ENCODE peak calls at places on chromosomes 2 and 18, in seven cellular contexts. L, M, W, Q, A, F and I are unnamed samples. For H3K36me3, the result is how much of the 10 kb centered on the place peaks cover.

GRCh38 chr2:45265336-45265735 is 256.1 kb upstream of the SIX2 start:
- DNase-seq in L (no peak), M (no peak), W (no peak), Q (no peak), A (no peak), F (no peak), I (no peak)

GRCh38 chr2:163641986-163642385 is 93.8 kb downstream of the FIGN start:
- DNase-seq in L (no peak), M (peak), W (no peak), Q (no peak), A (no peak), F (no peak), I (peak)

GRCh38 chr2:188378551-188378950 is 86.9 kb downstream of the GULP1 start:
- DNase-seq in L (no peak), M (no peak), W (no peak), Q (no peak), A (no peak), F (no peak), I (no peak)

GRCh38 chr18:66534110-66534509 is 69.8 kb downstream of the CDH19 start:
- DNase-seq in L (no peak), M (no peak), W (no peak), Q (no peak), A (no peak), F (no peak), I (no peak)

GRCh38 chr2:174929786-174930185 is 75.4 kb downstream of the CHN1 start:
- DNase-seq in L (no peak), M (no peak), W (no peak), Q (no peak), A (no peak), F (no peak), I (no peak)

GRCh38 chr2:212970132-212970531 is 181.3 kb downstream of the IKZF2 start:
- DNase-seq in L (no peak), M (peak), W (no peak), Q (no peak), A (no peak), F (no peak), I (no peak)

GRCh38 chr2:44942304-44943030 is 965 bp downstream of the SIX3 start:
- DNase-seq in L (no peak), M (no peak), W (peak), Q (peak), A (no peak), F (no peak), I (no peak)

GRCh38 chr2:22842209-22842608 is 542.8 kb upstream of the KLHL29 start:
- DNase-seq in L (no peak), M (no peak), W (no peak), Q (no peak), A (no peak), F (no peak), I (no peak)

GRCh38 chr2:70121627-70122372 is 34.5 kb downstream of the PCBP1 start:
- DNase-seq in L (no peak), M (no peak), W (no peak), Q (no peak), A (no peak), F (peak), I (no peak)

GRCh38 chr2:240912878-240913809 is 7.0 kb downstream of the CROCC2 start:
- DNase-seq in L (no peak), M (peak), W (peak), Q (no peak), A (no peak), F (no peak), I (no peak)

GRCh38 chr18:5451871-5452270 is 91.9 kb downstream of the EPB41L3 start:
- DNase-seq in L (no peak), M (no peak), W (no peak), Q (no peak), A (no peak), F (no peak), I (no peak)

GRCh38 chr2:47598476-47598875 is 184.5 kb upstream of the MSH6 start:
- DNase-seq in L (no peak), M (no peak), W (no peak), Q (no peak), A (no peak), F (no peak), I (no peak)

GRCh38 chr2:83933743-83934142 is 525.3 kb downstream of the SUCLG1 start:
- DNase-seq in L (no peak), M (no peak), W (no peak), Q (no peak), A (no peak), F (no peak), I (no peak)

GRCh38 chr18:24991661-24992060 is 360.3 kb downstream of the ZNF521 start:
- DNase-seq in L (no peak), M (no peak), W (no peak), Q (no peak), A (no peak), F (no peak), I (no peak)

GRCh38 chr2:25349397-25349796 is 7.7 kb upstream of the DNMT3A start:
- DNase-seq in L (peak), M (peak), W (no peak), Q (no peak), A (no peak), F (no peak), I (peak)

GRCh38 chr2:216043949-216044348 is 30.6 kb upstream of the MREG start:
- DNase-seq in L (no peak), M (no peak), W (no peak), Q (no peak), A (no peak), F (no peak), I (no peak)

GRCh38 chr2:225270861-225271260 is 128.6 kb upstream of the NYAP2 start:
- DNase-seq in L (no peak), M (peak), W (no peak), Q (no peak), A (no peak), F (no peak), I (peak)

GRCh38 chr18:8424917-8425725 is 184.1 kb upstream of the RAB12 start:
- DNase-seq in L (no peak), M (peak), W (no peak), Q (no peak), A (no peak), F (peak), I (peak)

GRCh38 chr2:121960251-121960650 is 204.8 kb downstream of the TSN start:
- DNase-seq in L (no peak), M (no peak), W (no peak), Q (no peak), A (no peak), F (no peak), I (no peak)

GRCh38 chr2:55954306-55955035 is 30.9 kb upstream of the EFEMP1 start:
- DNase-seq in L (no peak), M (peak), W (peak), Q (no peak), A (no peak), F (no peak), I (no peak)

GRCh38 chr2:111972955-111973565 is 74.7 kb downstream of the MERTK start:
- DNase-seq in L (no peak), M (no peak), W (no peak), Q (no peak), A (no peak), F (no peak), I (no peak)

GRCh38 chr18:23565916-23566547 is 20.3 kb downstream of the NPC1 start:
- DNase-seq in L (no peak), M (no peak), W (no peak), Q (no peak), A (no peak), F (no peak), I (no peak)

GRCh38 chr18:24875761-24876160 is 415.3 kb downstream of the HRH4 start:
- DNase-seq in L (no peak), M (no peak), W (no peak), Q (no peak), A (no peak), F (no peak), I (no peak)

GRCh38 chr2:183665976-183666375 is 541.7 kb downstream of the NUP35 start:
- DNase-seq in L (no peak), M (peak), W (no peak), Q (no peak), A (no peak), F (no peak), I (no peak)

GRCh38 chr2:101474752-101475384 is at the start of gene RFX8:
- DNase-seq in L (no peak), M (peak), W (no peak), Q (no peak), A (no peak), F (peak), I (peak)

GRCh38 chr2:118911936-118912335 is 30.1 kb upstream of the MARCO start:
- DNase-seq in L (no peak), M (no peak), W (no peak), Q (no peak), A (no peak), F (no peak), I (no peak)

GRCh38 chr2:9212661-9213411 is 6.2 kb downstream of the ASAP2 start:
- DNase-seq in L (no peak), M (no peak), W (peak), Q (peak), A (no peak), F (no peak), I (no peak)

GRCh38 chr2:62396880-62397279 is 109.1 kb downstream of the TMEM17 start:
- DNase-seq in L (no peak), M (no peak), W (no peak), Q (no peak), A (no peak), F (no peak), I (no peak)

GRCh38 chr2:54584598-54584997 is 128.5 kb downstream of the SPTBN1 start:
- DNase-seq in L (no peak), M (no peak), W (no peak), Q (no peak), A (no peak), F (no peak), I (no peak)

GRCh38 chr2:174788291-174788929 is 24.1 kb upstream of the CHRNA1 start:
- DNase-seq in L (no peak), M (peak), W (no peak), Q (no peak), A (no peak), F (no peak), I (no peak)

GRCh38 chr2:106085441-106085911 is 108.6 kb downstream of the UXS1 start:
- DNase-seq in L (no peak), M (no peak), W (peak), Q (no peak), A (no peak), F (peak), I (peak)

GRCh38 chr2:221649045-221649444 is 76.9 kb upstream of the EPHA4 start:
- DNase-seq in L (no peak), M (peak), W (peak), Q (no peak), A (no peak), F (no peak), I (peak)

GRCh38 chr2:53994735-53995538 is 24.1 kb upstream of the PSME4 start:
- DNase-seq in L (no peak), M (no peak), W (no peak), Q (no peak), A (no peak), F (no peak), I (no peak)

GRCh38 chr18:46324556-46324955 is 220.4 kb downstream of the HAUS1 start:
- DNase-seq in L (no peak), M (peak), W (no peak), Q (no peak), A (no peak), F (no peak), I (peak)

GRCh38 chr2:5227062-5227699 is 465.0 kb upstream of the SOX11 start:
- DNase-seq in L (no peak), M (peak), W (no peak), Q (no peak), A (no peak), F (no peak), I (peak)

GRCh38 chr2:15806801-15807417 is 133.4 kb upstream of the MYCN start:
- DNase-seq in L (no peak), M (no peak), W (no peak), Q (no peak), A (no peak), F (no peak), I (no peak)

GRCh38 chr18:79596451-79597175 is 83.0 kb upstream of the CTDP1 start:
- DNase-seq in L (peak), M (no peak), W (no peak), Q (no peak), A (no peak), F (no peak), I (no peak)

GRCh38 chr2:150485114-150485870 is 2.2 kb downstream of the RND3 start:
- DNase-seq in L (peak), M (peak), W (peak), Q (peak), A (peak), F (peak), I (no peak)
- H3K27ac ChIP-seq in L (peak), M (peak), W (peak), Q (peak), A (peak), F (no peak), I (peak)

DNA sequence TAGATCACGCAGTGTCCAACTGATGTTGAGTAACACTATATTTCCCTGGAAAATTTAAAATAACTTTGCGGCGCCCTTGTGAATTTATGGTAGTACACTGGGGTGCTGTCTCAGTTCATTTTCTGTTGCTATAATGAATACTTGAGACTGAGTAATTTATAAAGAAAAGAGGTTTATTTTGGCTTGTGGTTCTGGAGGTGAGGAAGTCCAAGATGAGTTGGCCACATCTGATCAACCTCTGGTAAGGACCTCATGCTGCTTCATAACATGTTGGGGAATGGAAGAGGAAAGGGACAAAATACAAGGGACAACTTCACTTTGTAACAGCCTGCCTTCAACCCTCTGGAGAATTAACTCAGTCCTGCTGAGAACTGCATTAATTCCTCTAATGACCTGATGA is 36.4 kb downstream of the ACTR3 start:
- DNase-seq in L (no peak), M (no peak), W (no peak), Q (no peak), A (no peak), F (no peak), I (no peak)
- H3K36me3 ChIP-seq in L (half or more), M (under half), W (under half), Q (half or more), A (under half), F (half or more), I (under half)

GRCh38 chr2:136130511-136130910 is 12.6 kb upstream of the CXCR4 start:
- DNase-seq in L (no peak), M (no peak), W (no peak), Q (no peak), A (no peak), F (no peak), I (no peak)

GRCh38 chr2:136128905-136129304 is 11.0 kb upstream of the CXCR4 start:
- DNase-seq in L (no peak), M (no peak), W (no peak), Q (no peak), A (no peak), F (peak), I (no peak)

GRCh38 chr2:136130045-136130444 is 12.1 kb upstream of the CXCR4 start:
- DNase-seq in L (no peak), M (no peak), W (no peak), Q (no peak), A (no peak), F (no peak), I (no peak)

GRCh38 chr2:136131484-136131960 is 13.6 kb upstream of the CXCR4 start:
- DNase-seq in L (no peak), M (no peak), W (no peak), Q (no peak), A (no peak), F (no peak), I (no peak)

GRCh38 chr2:136129601-136130000 is 11.7 kb upstream of the CXCR4 start:
- DNase-seq in L (no peak), M (no peak), W (no peak), Q (no peak), A (no peak), F (no peak), I (no peak)
- H3K4me3 ChIP-seq in L (no peak), M (no peak), W (no peak), Q (no peak), A (no peak), F (no peak), I (no peak)

DNA sequence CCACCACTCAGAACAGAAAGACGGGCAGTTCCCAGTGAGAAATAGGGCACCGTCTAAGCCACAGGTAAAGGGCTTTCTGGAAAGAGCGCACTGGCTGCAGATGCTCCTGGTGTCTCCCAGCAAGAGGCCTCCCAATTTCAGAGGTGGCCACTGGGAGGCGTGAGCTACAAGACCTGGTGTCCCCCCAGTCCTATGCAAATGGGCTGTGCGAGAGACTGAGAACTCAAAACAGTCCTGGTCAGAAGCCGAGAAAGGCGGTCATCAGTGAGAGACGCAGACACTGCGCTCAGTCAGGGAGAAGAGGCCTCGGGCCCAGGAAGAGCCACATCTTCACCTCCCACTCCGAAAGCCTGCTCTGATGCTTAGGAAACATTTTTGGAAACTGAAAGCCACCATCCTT is 179.5 kb downstream of the EIPR1 start:
- DNase-seq in L (no peak), M (no peak), W (no peak), Q (no peak), A (no peak), F (peak), I (no peak)
- H3K27ac ChIP-seq in L (no peak), M (no peak), W (no peak), Q (no peak), A (no peak), F (no peak), I (no peak)